ENCODE peak calls at places on chromosomes 7 and 10, in seven cellular contexts. One of them, this sample, is unnamed.

GRCh38 chr10:73773152-73773879 is 8.5 kb upstream of the CHCHD1 start:
- DNase-seq in aorta: no peak
- DNase-seq in endodermal cell: no peak
- DNase-seq in NB4: peak; percentile 18
- DNase-seq in lower leg skin: no peak
- DNase-seq in skeletal muscle cell: no peak
- DNase-seq in fibroblast of lung: no peak
- DNase-seq in this sample: no peak

GRCh38 chr10:86657396-86658011 is 3.2 kb downstream of the OPN4 start:
- DNase-seq in fibroblast of lung: no peak
- DNase-seq in endodermal cell: no peak
- DNase-seq in lower leg skin: no peak
- DNase-seq in aorta: peak; percentile 63
- DNase-seq in skeletal muscle cell: no peak
- DNase-seq in NB4: peak; percentile 24
- DNase-seq in this sample: peak; percentile 56

GRCh38 chr7:7959979-7960670 is 8.5 kb upstream of the GLCCI1 start:
- DNase-seq in skeletal muscle cell: no peak
- DNase-seq in fibroblast of lung: no peak
- DNase-seq in aorta: no peak
- DNase-seq in lower leg skin: no peak
- DNase-seq in endodermal cell: no peak
- DNase-seq in NB4: no peak
- DNase-seq in this sample: no peak

GRCh38 chr10:34655286-34656170 is 159.6 kb downstream of the PARD3 start:
- DNase-seq in aorta: no peak
- DNase-seq in endodermal cell: peak; percentile 89
- DNase-seq in lower leg skin: peak; percentile 58
- DNase-seq in skeletal muscle cell: peak; percentile 22
- DNase-seq in NB4: peak; percentile 59
- DNase-seq in fibroblast of lung: peak; percentile 81
- DNase-seq in this sample: no peak

GRCh38 chr10:32073676-32074075 is 17.5 kb upstream of the KIF5B start:
- DNase-seq in endodermal cell: no peak
- DNase-seq in skeletal muscle cell: no peak
- DNase-seq in NB4: no peak
- DNase-seq in fibroblast of lung: peak; percentile 37
- DNase-seq in aorta: no peak
- DNase-seq in lower leg skin: no peak
- DNase-seq in this sample: no peak

GRCh38 chr7:19851504-19851903 is 78.1 kb upstream of the TMEM196 start:
- DNase-seq in skeletal muscle cell: no peak
- DNase-seq in lower leg skin: no peak
- DNase-seq in endodermal cell: no peak
- DNase-seq in fibroblast of lung: no peak
- DNase-seq in aorta: no peak
- DNase-seq in NB4: no peak
- DNase-seq in this sample: no peak

GRCh38 chr7:114048386-114049235 is 129.8 kb upstream of the PPP1R3A start:
- DNase-seq in aorta: no peak
- DNase-seq in skeletal muscle cell: peak; percentile 6
- DNase-seq in lower leg skin: no peak
- DNase-seq in endodermal cell: no peak
- DNase-seq in fibroblast of lung: peak; percentile 42
- DNase-seq in NB4: peak; percentile 39
- DNase-seq in this sample: no peak

GRCh38 chr10:73838008-73838567 is 26.7 kb upstream of the NDST2 start:
- DNase-seq in endodermal cell: no peak
- DNase-seq in NB4: no peak
- DNase-seq in aorta: no peak
- DNase-seq in fibroblast of lung: no peak
- DNase-seq in skeletal muscle cell: no peak
- DNase-seq in lower leg skin: no peak
- DNase-seq in this sample: no peak

GRCh38 chr7:150978136-150978789 is at the start of gene KCNH2:
- DNase-seq in endodermal cell: peak; percentile 92
- DNase-seq in NB4: peak; percentile 66
- DNase-seq in lower leg skin: no peak
- DNase-seq in fibroblast of lung: no peak
- DNase-seq in aorta: no peak
- DNase-seq in skeletal muscle cell: no peak
- DNase-seq in this sample: peak; percentile 84

GRCh38 chr7:84697506-84697905 is 489.4 kb downstream of the SEMA3D start:
- DNase-seq in endodermal cell: no peak
- DNase-seq in NB4: no peak
- DNase-seq in skeletal muscle cell: peak; percentile 62
- DNase-seq in fibroblast of lung: peak; percentile 93
- DNase-seq in lower leg skin: no peak
- DNase-seq in aorta: no peak
- DNase-seq in this sample: no peak

GRCh38 chr10:34249634-34250033 is 565.5 kb downstream of the PARD3 start:
- DNase-seq in NB4: no peak
- DNase-seq in lower leg skin: no peak
- DNase-seq in aorta: no peak
- DNase-seq in endodermal cell: peak; percentile 73
- DNase-seq in fibroblast of lung: no peak
- DNase-seq in skeletal muscle cell: no peak
- DNase-seq in this sample: no peak

GRCh38 chr10:73922007-73922863 is 11.3 kb downstream of the PLAU start:
- DNase-seq in NB4: no peak
- DNase-seq in lower leg skin: no peak
- DNase-seq in endodermal cell: no peak
- DNase-seq in skeletal muscle cell: no peak
- DNase-seq in aorta: no peak
- DNase-seq in fibroblast of lung: no peak
- DNase-seq in this sample: no peak

GRCh38 chr7:111931016-111931517 is 275.1 kb downstream of the DOCK4 start:
- DNase-seq in endodermal cell: peak; percentile 52
- DNase-seq in lower leg skin: no peak
- DNase-seq in skeletal muscle cell: peak; percentile 19
- DNase-seq in NB4: no peak
- DNase-seq in fibroblast of lung: peak; percentile 65
- DNase-seq in aorta: no peak
- DNase-seq in this sample: no peak

GRCh38 chr7:88153378-88153777 is 66.5 kb downstream of the SRI start:
- DNase-seq in fibroblast of lung: no peak
- DNase-seq in endodermal cell: no peak
- DNase-seq in lower leg skin: no peak
- DNase-seq in NB4: no peak
- DNase-seq in aorta: no peak
- DNase-seq in skeletal muscle cell: no peak
- DNase-seq in this sample: no peak

GRCh38 chr10:125951290-125951689 is 54.9 kb downstream of the FANK1 start:
- DNase-seq in endodermal cell: no peak
- DNase-seq in NB4: no peak
- DNase-seq in skeletal muscle cell: no peak
- DNase-seq in fibroblast of lung: no peak
- DNase-seq in aorta: no peak
- DNase-seq in lower leg skin: no peak
- DNase-seq in this sample: no peak

GRCh38 chr7:157609516-157609915 is 272.7 kb downstream of the DNAJB6 start:
- DNase-seq in lower leg skin: no peak
- DNase-seq in skeletal muscle cell: no peak
- DNase-seq in aorta: peak; percentile 56
- DNase-seq in endodermal cell: no peak
- DNase-seq in fibroblast of lung: no peak
- DNase-seq in NB4: no peak
- DNase-seq in this sample: peak; percentile 48

GRCh38 chr10:98382691-98383101 is 32.3 kb downstream of the PYROXD2 start:
- DNase-seq in NB4: no peak
- DNase-seq in lower leg skin: no peak
- DNase-seq in fibroblast of lung: peak; percentile 35
- DNase-seq in skeletal muscle cell: no peak
- DNase-seq in aorta: no peak
- DNase-seq in endodermal cell: no peak
- DNase-seq in this sample: no peak

GRCh38 chr7:96547371-96547811 is 162.3 kb downstream of the SEM1 start:
- DNase-seq in fibroblast of lung: no peak
- DNase-seq in NB4: no peak
- DNase-seq in aorta: no peak
- DNase-seq in lower leg skin: no peak
- DNase-seq in endodermal cell: no peak
- DNase-seq in skeletal muscle cell: no peak
- DNase-seq in this sample: no peak

GRCh38 chr10:86256690-86257315 is 109.8 kb downstream of the GRID1 start:
- DNase-seq in lower leg skin: no peak
- DNase-seq in skeletal muscle cell: no peak
- DNase-seq in endodermal cell: peak; percentile 29
- DNase-seq in fibroblast of lung: no peak
- DNase-seq in NB4: no peak
- DNase-seq in aorta: no peak
- DNase-seq in this sample: no peak

GRCh38 chr10:104333728-104334373 is 4.4 kb downstream of the ITPRIP start:
- DNase-seq in endodermal cell: peak; percentile 33
- DNase-seq in lower leg skin: peak; percentile 14
- DNase-seq in skeletal muscle cell: no peak
- DNase-seq in aorta: no peak
- DNase-seq in fibroblast of lung: peak; percentile 8
- DNase-seq in NB4: no peak
- DNase-seq in this sample: peak; percentile 84
- H3K4me3 ChIP-seq in endodermal cell: no peak overlapping the region
- H3K4me3 ChIP-seq in lower leg skin: no peak overlapping the region
- H3K4me3 ChIP-seq in skeletal muscle cell: no peak overlapping the region
- H3K4me3 ChIP-seq in aorta: no peak overlapping the region
- H3K4me3 ChIP-seq in fibroblast of lung: no peak overlapping the region
- H3K4me3 ChIP-seq in NB4: no peak overlapping the region
- H3K4me3 ChIP-seq in this sample: no peak overlapping the region

DNA sequence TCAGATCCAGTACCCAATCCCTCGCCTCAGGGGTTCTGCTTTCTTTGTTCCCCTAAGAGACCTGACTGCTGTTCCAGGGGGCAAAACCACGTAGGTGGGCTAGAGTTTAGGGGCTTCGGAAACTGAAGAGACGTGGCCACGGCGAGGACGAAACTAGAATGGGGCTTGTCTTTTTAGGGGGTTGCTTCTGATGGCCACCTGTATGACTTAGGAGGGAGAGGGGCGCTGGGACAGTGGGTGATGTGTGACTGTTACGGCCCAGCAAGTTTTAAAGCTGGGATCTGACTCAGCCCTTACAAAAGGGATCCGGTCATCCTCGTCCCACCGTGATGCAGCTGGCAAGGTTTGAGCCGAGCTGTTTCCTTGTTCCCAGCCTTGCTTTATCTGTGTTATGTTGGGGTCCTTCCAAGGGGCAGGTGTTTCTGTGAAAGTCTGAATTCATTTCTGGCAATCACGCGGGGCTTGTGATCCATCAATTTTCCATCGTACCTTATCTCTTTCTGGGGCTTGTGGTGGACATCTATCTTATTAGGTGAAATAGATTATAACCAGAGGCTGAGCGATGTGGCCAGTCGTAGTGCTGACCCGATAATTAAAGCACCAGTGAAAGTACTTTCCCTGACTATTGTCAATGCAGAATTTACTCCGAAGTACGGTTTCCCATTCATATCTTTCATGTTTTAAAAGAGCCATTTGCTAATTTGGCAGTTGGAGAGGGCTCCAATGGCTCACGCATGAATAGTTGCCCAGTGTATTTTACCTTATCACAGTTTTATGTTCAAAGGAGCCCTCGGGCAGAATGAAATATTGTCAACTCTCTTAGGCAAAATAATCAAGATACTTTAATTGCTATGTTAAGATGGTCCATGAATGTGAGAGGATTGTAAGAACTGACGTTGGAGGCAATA is 854 bp downstream of the MET start:
- DNase-seq in skeletal muscle cell: no peak
- DNase-seq in lower leg skin: no peak
- DNase-seq in endodermal cell: peak; percentile 67
- DNase-seq in fibroblast of lung: peak; percentile 23
- DNase-seq in aorta: no peak
- DNase-seq in NB4: no peak
- DNase-seq in this sample: peak; percentile 68
- H3K4me3 ChIP-seq in skeletal muscle cell: peak overlapping the region; percentile 73
- H3K4me3 ChIP-seq in lower leg skin: peak overlapping the region; percentile 47
- H3K4me3 ChIP-seq in endodermal cell: peak overlapping the region; percentile 79
- H3K4me3 ChIP-seq in fibroblast of lung: peak overlapping the region; percentile 93
- H3K4me3 ChIP-seq in aorta: peak overlapping the region; percentile 53
- H3K4me3 ChIP-seq in NB4: no peak overlapping the region
- H3K4me3 ChIP-seq in this sample: peak overlapping the region; percentile 67

DNA sequence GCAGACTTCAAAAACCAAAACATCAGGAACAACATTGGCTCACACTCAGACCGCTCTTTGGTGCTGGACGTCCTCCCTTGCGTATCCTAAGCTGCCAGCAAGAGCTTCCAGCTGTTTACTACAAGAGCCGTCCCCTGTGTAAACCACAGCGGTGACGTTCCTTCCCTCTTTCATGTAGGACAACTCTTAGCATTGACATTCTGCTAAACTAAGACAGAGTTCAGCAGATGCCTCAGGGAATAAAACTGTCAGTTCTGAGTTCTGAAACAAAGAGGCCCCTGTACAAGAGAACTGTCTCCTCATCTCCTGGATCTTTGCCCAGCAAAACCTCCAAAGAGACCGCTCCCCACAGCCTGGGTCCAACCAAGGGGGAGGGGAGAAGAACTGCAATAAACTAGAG is 57.8 kb upstream of the OPALIN start:
- DNase-seq in lower leg skin: no peak
- DNase-seq in skeletal muscle cell: peak; percentile 7
- DNase-seq in endodermal cell: no peak
- DNase-seq in fibroblast of lung: peak; percentile 17
- DNase-seq in aorta: no peak
- DNase-seq in NB4: peak; percentile 22
- DNase-seq in this sample: peak; percentile 90
- H3K4me3 ChIP-seq in lower leg skin: no peak overlapping the region
- H3K4me3 ChIP-seq in skeletal muscle cell: no peak overlapping the region
- H3K4me3 ChIP-seq in endodermal cell: no peak overlapping the region
- H3K4me3 ChIP-seq in fibroblast of lung: no peak overlapping the region
- H3K4me3 ChIP-seq in aorta: no peak overlapping the region
- H3K4me3 ChIP-seq in NB4: no peak overlapping the region
- H3K4me3 ChIP-seq in this sample: no peak overlapping the region

GRCh38 chr10:128045833-128046120 is 80.4 kb downstream of the MKI67 start:
- DNase-seq in aorta: peak; percentile 61
- DNase-seq in skeletal muscle cell: no peak
- DNase-seq in endodermal cell: no peak
- DNase-seq in fibroblast of lung: no peak
- DNase-seq in NB4: no peak
- DNase-seq in lower leg skin: no peak
- DNase-seq in this sample: no peak

GRCh38 chr10:128047337-128047736 is 78.9 kb downstream of the MKI67 start:
- DNase-seq in NB4: peak; percentile 97
- DNase-seq in aorta: peak; percentile 88
- DNase-seq in skeletal muscle cell: no peak
- DNase-seq in fibroblast of lung: no peak
- DNase-seq in endodermal cell: peak; percentile 96
- DNase-seq in lower leg skin: peak; percentile 82
- DNase-seq in this sample: peak; percentile 85

GRCh38 chr10:128047991-128048826 is 78.0 kb downstream of the MKI67 start:
- DNase-seq in endodermal cell: no peak
- DNase-seq in lower leg skin: no peak
- DNase-seq in NB4: peak; percentile 92
- DNase-seq in skeletal muscle cell: no peak
- DNase-seq in fibroblast of lung: peak; percentile 69
- DNase-seq in aorta: peak; percentile 69
- DNase-seq in this sample: peak; percentile 68

GRCh38 chr10:128046156-128046933 is 79.9 kb downstream of the MKI67 start:
- DNase-seq in endodermal cell: no peak
- DNase-seq in skeletal muscle cell: no peak
- DNase-seq in fibroblast of lung: no peak
- DNase-seq in aorta: peak; percentile 61
- DNase-seq in lower leg skin: no peak
- DNase-seq in NB4: no peak
- DNase-seq in this sample: no peak

DNA sequence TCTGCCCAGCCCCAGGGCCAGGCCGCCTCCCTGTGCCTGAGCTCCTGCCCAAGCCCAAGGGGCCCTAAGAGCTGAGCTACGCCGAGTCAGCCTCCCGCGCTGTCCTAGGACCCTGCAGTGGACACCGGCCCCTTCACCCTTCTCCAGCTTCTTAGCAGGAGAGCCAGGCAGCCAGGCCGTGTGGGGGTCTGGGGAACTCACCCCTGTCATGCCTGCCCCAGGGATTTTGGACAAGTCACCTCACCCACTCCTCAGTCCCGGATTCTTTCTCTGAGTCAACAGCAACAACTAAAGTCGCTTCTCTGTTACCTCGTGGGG is 79.3 kb downstream of the MKI67 start:
- DNase-seq in skeletal muscle cell: no peak
- DNase-seq in NB4: no peak
- DNase-seq in lower leg skin: no peak
- DNase-seq in fibroblast of lung: no peak
- DNase-seq in aorta: no peak
- DNase-seq in endodermal cell: no peak
- DNase-seq in this sample: peak; percentile 61
- H3K4me3 ChIP-seq in skeletal muscle cell: no peak overlapping the region
- H3K4me3 ChIP-seq in NB4: peak overlapping the region; percentile 56
- H3K4me3 ChIP-seq in lower leg skin: no peak overlapping the region
- H3K4me3 ChIP-seq in fibroblast of lung: no peak overlapping the region
- H3K4me3 ChIP-seq in aorta: no peak overlapping the region
- H3K4me3 ChIP-seq in endodermal cell: no peak overlapping the region
- H3K4me3 ChIP-seq in this sample: no peak overlapping the region

This sample was measured in sigmoid colon.